ENCODE peak calls at places on chromosome 19, in five cellular contexts. Z is Panc1, V is HepG2, K is A549, G is K562. I is an unnamed sample.

GRCh38 chr19:5144545-5145179 is 175.7 kb downstream of the KDM4B start:
- DNase-seq in G (no peak), V (no peak), K (no peak), Z (no peak), I (no peak)

GRCh38 chr19:46537136-46538097 is 41.8 kb upstream of the PNMA8B start:
- DNase-seq in K (peak; percentile 59), Z (no peak), V (no peak), G (peak; percentile 77), I (no peak)

GRCh38 chr19:32917612-32917996 is 48.0 kb upstream of the SLC7A9 start:
- DNase-seq in G (no peak), V (no peak), Z (no peak), K (no peak), I (no peak)

GRCh38 chr19:18416778-18417249 is 2.4 kb upstream of the SSBP4 start:
- DNase-seq in Z (no peak), K (no peak), V (peak; percentile 70), G (peak; percentile 75), I (peak; percentile 84)

GRCh38 chr19:47742636-47743035 is 2.7 kb upstream of the NOP53 start:
- DNase-seq in Z (no peak), G (no peak), V (no peak), K (no peak), I (no peak)

GRCh38 chr19:55641376-55642152 is 762 bp downstream of the ZNF580 start:
- DNase-seq in V (no peak), G (no peak), K (peak; percentile 68), Z (no peak), I (no peak)

GRCh38 chr19:53908106-53908932 is 759 bp upstream of the CACNG7 start:
- DNase-seq in V (no peak), Z (no peak), K (peak; percentile 90), G (peak; percentile 57), I (peak; percentile 51)

GRCh38 chr19:41095703-41096102 is 7.5 kb downstream of the CYP2A13 start:
- DNase-seq in K (no peak), G (peak; percentile 78), V (no peak), Z (no peak), I (no peak)

GRCh38 chr19:40416918-40417713 is 3.9 kb upstream of the PRX start:
- DNase-seq in V (peak; percentile 51), Z (no peak), G (peak; percentile 66), K (no peak), I (no peak)

GRCh38 chr19:4937060-4937459 is 27.8 kb downstream of the UHRF1 start:
- DNase-seq in V (no peak), G (no peak), Z (no peak), K (no peak), I (no peak)

GRCh38 chr19:41324921-41325639 is 15.1 kb downstream of the CCDC97 start:
- DNase-seq in Z (no peak), K (peak; percentile 83), V (peak; percentile 82), G (peak; percentile 89), I (no peak)

GRCh38 chr19:6828698-6829633 is 56.5 kb downstream of the VAV1 start:
- DNase-seq in G (peak; percentile 87), K (peak; percentile 78), Z (no peak), V (no peak), I (peak; percentile 37)

GRCh38 chr19:17529239-17530158 is 18.1 kb downstream of the PGLS start:
- DNase-seq in V (no peak), K (no peak), Z (no peak), G (no peak), I (no peak)

GRCh38 chr19:1913781-1914577 is 8.8 kb downstream of the ADAT3 start:
- DNase-seq in Z (no peak), K (no peak), G (no peak), V (no peak), I (no peak)

GRCh38 chr19:48419158-48419920 is 25.9 kb downstream of the GRIN2D start:
- DNase-seq in V (no peak), Z (no peak), K (no peak), G (peak; percentile 67), I (no peak)

GRCh38 chr19:46616631-46617322 is 8.1 kb downstream of the PTGIR start:
- DNase-seq in K (peak; percentile 96), G (peak; percentile 67), Z (no peak), V (peak; percentile 50), I (peak; percentile 61)

GRCh38 chr19:46022431-46023310 is at the start of gene PGLYRP1:
- DNase-seq in V (no peak), K (no peak), Z (no peak), G (no peak), I (peak; percentile 9)

GRCh38 chr19:45990113-45990728 is 5.0 kb upstream of the CCDC61 start:
- DNase-seq in K (no peak), V (no peak), Z (no peak), G (no peak), I (no peak)

GRCh38 chr19:50215820-50216219 is 12.4 kb downstream of the MYH14 start:
- DNase-seq in V (no peak), Z (no peak), G (no peak), K (no peak), I (no peak)

GRCh38 chr19:46944918-46945628 is 74.6 kb upstream of the NPAS1 start:
- DNase-seq in K (no peak), G (peak; percentile 31), Z (no peak), V (no peak), I (no peak)

GRCh38 chr19:46384396-46384795 is 29.0 kb downstream of the CCDC8 start:
- DNase-seq in V (no peak), K (no peak), G (no peak), Z (no peak), I (no peak)

GRCh38 chr19:49114630-49115363 is 627 bp downstream of the LIN7B start:
- DNase-seq in G (peak; percentile 50), K (no peak), V (peak; percentile 46), Z (no peak), I (peak; percentile 39)

GRCh38 chr19:10009714-10010224 is 535 bp downstream of the COL5A3 start:
- DNase-seq in K (no peak), V (no peak), G (no peak), Z (no peak), I (no peak)

GRCh38 chr19:898663-899062 is 5.4 kb downstream of the RNU6-9 start:
- DNase-seq in V (no peak), K (no peak), G (peak; percentile 44), Z (no peak), I (no peak)

GRCh38 chr19:41774515-41774980 is 19.2 kb downstream of the CEACAM6 start:
- DNase-seq in G (no peak), Z (no peak), K (peak; percentile 57), V (no peak), I (no peak)

GRCh38 chr19:38539751-38540150 is 78.0 kb downstream of the MAP4K1 start:
- DNase-seq in Z (no peak), K (no peak), V (no peak), G (no peak), I (no peak)

GRCh38 chr19:56880592-56881190 is 40.2 kb upstream of the PEG3 start:
- DNase-seq in Z (no peak), V (peak; percentile 98), G (no peak), K (no peak), I (no peak)

GRCh38 chr19:43505941-43506340 is 1.4 kb upstream of the PHLDB3 start:
- DNase-seq in V (no peak), G (no peak), K (no peak), Z (no peak), I (no peak)

GRCh38 chr19:4916292-4917082 is 7.2 kb downstream of the UHRF1 start:
- DNase-seq in G (no peak), Z (no peak), V (no peak), K (no peak), I (no peak)

GRCh38 chr19:934865-935422 is 9.1 kb downstream of the ARID3A start:
- DNase-seq in K (no peak), Z (no peak), G (no peak), V (peak; percentile 88), I (peak; percentile 90)

GRCh38 chr19:39438270-39438934 is 2.7 kb upstream of the RPS16 start:
- DNase-seq in V (peak; percentile 50), G (no peak), Z (peak; percentile 99), K (no peak), I (no peak)

GRCh38 chr19:48737360-48737998 is 2.9 kb downstream of the RASIP1 start:
- DNase-seq in Z (no peak), G (peak; percentile 89), V (no peak), K (peak; percentile 55), I (no peak)

GRCh38 chr19:3575260-3575741 is 2.6 kb downstream of the HMG20B start:
- DNase-seq in K (no peak), G (no peak), V (peak; percentile 55), Z (no peak), I (no peak)
- TF ChIP-seq REST in K (no peak), G (no peak), V (no peak), Z (no peak), I (no peak)

DNA sequence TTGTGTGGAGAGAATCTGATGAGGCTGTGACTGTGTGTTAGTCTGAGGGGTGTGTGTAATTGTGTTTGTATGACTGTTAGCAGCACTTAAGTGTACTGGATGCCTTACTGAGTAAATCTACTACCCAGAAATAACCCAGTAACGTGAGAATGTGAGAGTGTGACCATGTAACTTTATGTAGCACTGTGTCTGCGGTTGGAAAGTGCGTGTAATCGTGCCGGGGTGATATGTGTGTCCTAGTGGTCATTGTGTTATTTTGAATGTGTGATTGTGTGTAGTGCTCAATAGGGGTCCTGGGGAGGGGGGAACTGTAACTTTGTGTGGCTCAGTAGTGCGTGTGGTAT is 550 bp downstream of the ZNF383 start:
- DNase-seq in G (no peak), V (no peak), K (no peak), Z (no peak), I (peak; percentile 54)
- TF ChIP-seq REST in G (no peak), V (no peak), K (no peak), Z (no peak), I (no peak)

GRCh38 chr19:11164278-11164677 is 8.7 kb upstream of the SPC24 start:
- DNase-seq in K (no peak), Z (no peak), G (no peak), V (no peak), I (no peak)

GRCh38 chr19:11165486-11166030 is 10.0 kb upstream of the SPC24 start:
- DNase-seq in K (no peak), V (no peak), Z (no peak), G (no peak), I (no peak)

GRCh38 chr19:11166281-11167142 is 10.9 kb upstream of the SPC24 start:
- DNase-seq in V (no peak), Z (no peak), G (no peak), K (no peak), I (no peak)

GRCh38 chr19:11168568-11168967 is 13.0 kb upstream of the SPC24 start:
- DNase-seq in Z (peak; percentile 86), K (peak; percentile 49), G (no peak), V (no peak), I (no peak)

DNA sequence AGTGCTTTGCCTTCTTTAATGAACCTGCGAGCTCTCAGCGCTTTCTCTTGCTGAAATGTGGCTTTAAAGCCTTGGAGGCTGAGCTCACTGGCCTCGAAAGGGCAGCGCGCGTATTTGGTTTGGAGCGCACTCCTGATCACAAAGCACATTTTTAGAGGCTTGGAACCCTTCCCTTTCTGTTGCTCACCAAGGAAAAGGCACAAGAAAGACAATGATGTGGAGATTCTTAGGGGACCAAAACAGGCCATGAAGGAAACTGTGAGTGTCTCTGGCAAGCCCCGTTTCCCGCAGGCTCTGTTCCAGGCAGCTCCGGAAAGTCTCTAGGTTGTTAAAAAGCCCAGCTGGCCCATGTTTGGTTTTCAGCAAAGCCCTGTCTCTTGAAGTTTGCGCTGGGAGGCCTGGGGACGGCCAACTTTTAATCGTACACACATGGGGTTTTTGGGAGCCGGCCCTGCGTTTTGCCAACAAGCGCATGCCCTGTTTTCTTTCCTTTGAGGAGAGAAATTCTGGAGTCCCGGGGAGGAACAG is 9.4 kb upstream of the SPC24 start:
- DNase-seq in K (no peak), Z (no peak), G (no peak), V (no peak), I (no peak)
- TF ChIP-seq REST in K (no peak), Z (no peak), G (no peak), V (no peak), I (no peak)

GRCh38 chr19:16366056-16366432 is 41.4 kb downstream of the KLF2 start:
- DNase-seq in G (no peak), V (no peak), Z (no peak), K (no peak), I (no peak)
- TF ChIP-seq REST in G (no peak), V (no peak), Z (no peak), K (no peak), I (no peak)